ENCODE peak calls at places on chromosomes 6 and 20, in seven cellular contexts. O is heart right ventricle; J is spleen; L is MM.1S; R is cardiac muscle cell; G is transverse colon; Q is naive thymus-derived CD4-positive, alpha-beta T cell. I is an unnamed sample.

GRCh38 chr20:48754269-48754668 is 73.5 kb downstream of the PREX1 start:
- DNase-seq in R (no peak), L (no peak), O (no peak), J (no peak), Q (no peak), G (no peak), I (no peak)

GRCh38 chr6:48736486-48737206 is 625.6 kb upstream of the PTCHD4 start:
- DNase-seq in G (no peak), R (peak; percentile 39), O (no peak), L (no peak), J (no peak), Q (no peak), I (no peak)

GRCh38 chr6:54285595-54285994 is 22.6 kb upstream of the TINAG start:
- DNase-seq in G (no peak), O (no peak), Q (no peak), R (no peak), J (no peak), L (no peak), I (no peak)

GRCh38 chr6:27136978-27137814 is 110.3 kb upstream of the PRSS16 start:
- DNase-seq in L (no peak), O (no peak), G (no peak), J (no peak), Q (no peak), R (no peak), I (no peak)

GRCh38 chr6:88538130-88538706 is 372.1 kb upstream of the CNR1 start:
- DNase-seq in O (no peak), G (no peak), Q (no peak), L (no peak), R (peak; percentile 3), J (no peak), I (no peak)

GRCh38 chr6:30820196-30820595 is 64.1 kb upstream of the DDR1 start:
- DNase-seq in J (no peak), Q (no peak), G (peak; percentile 76), O (peak; percentile 30), R (peak; percentile 67), L (no peak), I (no peak)

GRCh38 chr6:125944896-125945295 is 11.7 kb upstream of the HINT3 start:
- DNase-seq in G (no peak), O (no peak), R (no peak), L (no peak), J (no peak), Q (no peak), I (no peak)

GRCh38 chr20:31710423-31711250 is 12.0 kb downstream of the BCL2L1 start:
- DNase-seq in Q (no peak), G (no peak), O (peak; percentile 70), R (no peak), L (peak; percentile 81), J (no peak), I (no peak)

GRCh38 chr6:30071081-30071818 is 4.3 kb downstream of the PPP1R11 start:
- DNase-seq in Q (no peak), R (peak; percentile 70), G (no peak), J (peak; percentile 79), O (peak; percentile 46), L (no peak), I (no peak)

GRCh38 chr6:140269766-140270165 is 895.3 kb upstream of the CITED2 start:
- DNase-seq in G (no peak), O (no peak), Q (no peak), J (no peak), L (no peak), R (peak; percentile 38), I (no peak)

GRCh38 chr6:158322724-158323560 is 10.7 kb downstream of the TULP4 start:
- DNase-seq in L (no peak), Q (no peak), O (no peak), G (no peak), J (no peak), R (peak; percentile 72), I (no peak)

GRCh38 chr6:166567107-166567506 is 19.4 kb downstream of the RAMACL start:
- DNase-seq in J (no peak), Q (no peak), R (peak; percentile 95), G (no peak), O (no peak), L (no peak), I (no peak)

GRCh38 chr20:58719971-58720371 is 27.4 kb downstream of the NPEPL1 start:
- DNase-seq in J (peak; percentile 59), Q (no peak), L (no peak), G (peak; percentile 13), R (no peak), O (no peak), I (no peak)

GRCh38 chr6:119350202-119351004 is 842 bp upstream of the MAN1A1 start:
- DNase-seq in J (no peak), R (peak; percentile 88), Q (no peak), G (peak; percentile 22), O (no peak), L (peak; percentile 71), I (no peak)

GRCh38 chr20:8082025-8082424 is 50.0 kb upstream of the PLCB1 start:
- DNase-seq in G (no peak), J (no peak), O (no peak), R (peak; percentile 47), Q (no peak), L (no peak), I (no peak)

GRCh38 chr6:168468046-168468445 is 27.1 kb downstream of the SMOC2 start:
- DNase-seq in J (no peak), R (no peak), Q (no peak), G (no peak), O (no peak), L (no peak), I (no peak)

GRCh38 chr6:106751501-106752252 is 122.3 kb downstream of the QRSL1 start:
- DNase-seq in J (no peak), L (no peak), G (peak; percentile 51), R (no peak), Q (no peak), O (no peak), I (no peak)

GRCh38 chr6:145789443-145789842 is 25.2 kb downstream of the FBXO30 start:
- DNase-seq in L (no peak), J (no peak), Q (no peak), O (no peak), G (no peak), R (peak; percentile 23), I (no peak)

GRCh38 chr6:43714311-43715055 is 26.9 kb upstream of the MRPS18A start:
- DNase-seq in R (peak; percentile 83), J (no peak), O (peak; percentile 37), L (no peak), Q (no peak), G (peak; percentile 44), I (no peak)

GRCh38 chr6:113320653-113321052 is 536.5 kb upstream of the MARCKS start:
- DNase-seq in J (no peak), L (no peak), G (no peak), O (no peak), Q (no peak), R (no peak), I (no peak)

GRCh38 chr6:37365791-37366190 is 12.0 kb downstream of the RNF8 start:
- DNase-seq in O (no peak), R (peak; percentile 65), Q (no peak), L (no peak), G (no peak), J (no peak), I (no peak)

GRCh38 chr6:90326404-90327057 is 29.9 kb upstream of the BACH2 start:
- DNase-seq in L (no peak), R (no peak), G (no peak), O (no peak), J (no peak), Q (no peak), I (no peak)

DNA sequence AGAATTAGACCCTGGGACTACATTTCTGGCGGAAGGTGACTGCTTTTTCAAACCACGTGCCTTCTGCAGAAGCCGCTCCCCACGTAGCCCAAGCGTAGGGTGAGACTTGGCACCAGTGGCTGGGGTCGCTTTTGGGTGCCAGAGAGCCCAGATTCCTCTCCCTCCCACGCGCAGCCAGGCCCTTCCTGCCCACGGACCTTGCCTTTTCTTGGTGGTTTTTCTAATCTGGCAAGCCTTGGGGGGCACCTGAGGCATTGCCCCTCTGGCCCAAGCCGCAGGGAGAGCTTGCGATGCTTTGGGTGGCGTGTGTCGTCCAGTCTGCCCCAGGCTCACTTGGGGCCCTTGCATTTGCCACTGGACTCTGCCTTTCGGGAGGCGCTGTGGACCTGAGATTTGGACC is 3.3 kb downstream of the SLCO4A1 start:
- DNase-seq in Q (no peak), J (no peak), L (no peak), O (no peak), R (no peak), G (no peak), I (no peak)
- H3K4me1 ChIP-seq in Q (peaks cover 12% of the 10 kb centered on the region), J (peaks cover 91% of the 10 kb centered on the region), L (peaks cover 75% of the 10 kb centered on the region), O (peaks cover 76% of the 10 kb centered on the region), R (no peaks in the 10 kb centered on the region), G (peaks cover 76% of the 10 kb centered on the region), I (peaks cover 25% of the 10 kb centered on the region)

GRCh38 chr20:51651921-51652549 is 109.5 kb upstream of the NFATC2 start:
- DNase-seq in Q (no peak), R (peak; percentile 19), L (no peak), O (no peak), G (no peak), J (no peak), I (no peak)

GRCh38 chr20:51654060-51654459 is 111.5 kb upstream of the NFATC2 start:
- DNase-seq in O (no peak), J (no peak), Q (no peak), L (no peak), R (no peak), G (no peak), I (no peak)

GRCh38 chr20:51656726-51657260 is 111.4 kb downstream of the ATP9A start:
- DNase-seq in L (no peak), O (no peak), R (no peak), G (no peak), Q (no peak), J (no peak), I (no peak)

GRCh38 chr20:51653226-51653625 is 110.7 kb upstream of the NFATC2 start:
- DNase-seq in O (no peak), J (no peak), L (no peak), G (no peak), Q (no peak), R (no peak), I (no peak)

GRCh38 chr20:51654495-51654894 is 112.0 kb upstream of the NFATC2 start:
- DNase-seq in R (no peak), O (no peak), J (no peak), Q (no peak), G (no peak), L (no peak), I (no peak)
- H3K36me3 ChIP-seq in R (peaks cover 3% of the 10 kb centered on the region), O (no peaks in the 10 kb centered on the region), J (no peaks in the 10 kb centered on the region), Q (no peaks in the 10 kb centered on the region), G (no peaks in the 10 kb centered on the region), L (no peaks in the 10 kb centered on the region), I (no peaks in the 10 kb centered on the region)

DNA sequence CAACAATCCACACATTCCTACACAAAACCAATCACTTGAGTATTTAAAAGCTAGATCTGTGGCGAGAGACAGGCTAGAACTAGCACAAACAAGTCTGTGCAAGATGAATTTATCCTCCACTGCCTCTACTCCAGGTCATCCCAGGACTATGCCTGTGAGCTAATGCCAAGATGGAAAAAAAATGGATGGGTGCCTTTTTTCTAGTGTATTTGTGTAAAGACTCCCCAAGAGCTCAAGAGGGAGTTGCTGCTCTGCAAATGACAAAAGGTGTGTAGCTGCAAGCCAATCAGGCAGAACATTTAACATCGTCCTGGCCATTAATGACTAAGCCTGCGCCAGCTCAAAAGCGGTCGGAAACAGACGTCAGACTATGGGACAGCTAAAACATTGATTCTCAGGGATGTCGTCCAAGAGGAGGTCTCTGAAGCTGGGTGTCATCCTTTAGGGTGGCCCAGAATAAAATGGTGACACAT is 21.9 kb downstream of the ATXN1 start:
- DNase-seq in J (no peak), L (no peak), Q (no peak), O (no peak), R (no peak), G (no peak), I (no peak)
- H3K4me1 ChIP-seq in J (peaks cover 45% of the 10 kb centered on the region), L (peaks cover 34% of the 10 kb centered on the region), Q (peaks cover 16% of the 10 kb centered on the region), O (peaks cover 71% of the 10 kb centered on the region), R (no peaks in the 10 kb centered on the region), G (peaks cover 32% of the 10 kb centered on the region), I (peaks cover 4% of the 10 kb centered on the region)

GRCh38 chr6:36227379-36228344 is 31.1 kb downstream of the BRPF3 start:
- DNase-seq in G (no peak), J (no peak), O (no peak), R (no peak), Q (no peak), L (no peak), I (no peak)
- H3K36me3 ChIP-seq in G (peaks cover 35% of the 10 kb centered on the region), J (peaks cover 52% of the 10 kb centered on the region), O (peaks cover 33% of the 10 kb centered on the region), R (peaks cover 50% of the 10 kb centered on the region), Q (peaks cover 78% of the 10 kb centered on the region), L (peaks cover 5% of the 10 kb centered on the region), I (peaks cover 40% of the 10 kb centered on the region)

I was measured in CD8-positive, alpha-beta T cell.